ENCODE peak calls at places on chromosomes 2 and 18, in seven cellular contexts. Z, A, Q, O, I, J and R are unnamed samples.

GRCh38 chr18:490024-490366 is 10.5 kb downstream of the COLEC12 start:
- DNase-seq in O (no peak), Q (no peak), I (no peak), Z (no peak), J (no peak), A (no peak), R (no peak)

GRCh38 chr2:199228887-199229819 is 228.6 kb downstream of the SATB2 start:
- DNase-seq in J (no peak), O (no peak), Z (no peak), A (no peak), I (no peak), Q (no peak), R (no peak)

GRCh38 chr2:227877359-227878309 is 6.2 kb downstream of the DAW1 start:
- DNase-seq in O (no peak), J (peak; percentile 51), I (no peak), A (no peak), Q (no peak), Z (no peak), R (no peak)

GRCh38 chr2:44433841-44434240 is 72.1 kb downstream of the CAMKMT start:
- DNase-seq in I (no peak), Q (no peak), Z (no peak), A (no peak), O (no peak), J (no peak), R (no peak)

GRCh38 chr2:191759650-191760049 is 81.7 kb downstream of the NABP1 start:
- DNase-seq in Q (no peak), Z (no peak), A (no peak), O (no peak), I (no peak), J (no peak), R (no peak)

GRCh38 chr2:241445426-241445825 is 63.0 kb downstream of the STK25 start:
- DNase-seq in J (no peak), Z (no peak), I (no peak), A (no peak), O (no peak), Q (no peak), R (no peak)

GRCh38 chr2:68463287-68463877 is 3.7 kb downstream of the FBXO48 start:
- DNase-seq in O (no peak), Q (no peak), Z (no peak), J (peak; percentile 68), I (no peak), A (no peak), R (no peak)

GRCh38 chr18:76115580-76115979 is 379.5 kb downstream of the ZNF516 start:
- DNase-seq in I (no peak), J (no peak), A (no peak), O (no peak), Z (no peak), Q (no peak), R (no peak)

GRCh38 chr2:186582698-186583097 is 7.2 kb upstream of the ITGAV start:
- DNase-seq in Z (no peak), I (no peak), Q (no peak), J (no peak), O (no peak), A (no peak), R (no peak)

GRCh38 chr2:223855426-223855825 is 18.0 kb upstream of the AP1S3 start:
- DNase-seq in O (no peak), I (no peak), J (no peak), Z (no peak), A (no peak), Q (no peak), R (no peak)

GRCh38 chr2:118269408-118270051 is 181.3 kb downstream of the INSIG2 start:
- DNase-seq in Q (no peak), I (no peak), A (no peak), O (no peak), Z (no peak), J (no peak), R (no peak)

GRCh38 chr2:6425037-6425436 is 440.7 kb downstream of the CMPK2 start:
- DNase-seq in O (no peak), A (no peak), I (no peak), J (no peak), Q (no peak), Z (no peak), R (no peak)

GRCh38 chr2:34204560-34204959 is 605.5 kb upstream of the FAM98A start:
- DNase-seq in Z (no peak), Q (no peak), J (no peak), O (no peak), A (no peak), I (no peak), R (no peak)